ENCODE peak calls at places on chromosome 12, in five cellular contexts. I, B, Q, Z and Y are unnamed samples.

GRCh38 chr12:101470939-101471338 is 4.2 kb upstream of the SPIC start:
- DNase-seq in Z (no peak), Q (no peak), I (no peak), B (no peak), Y (no peak)

GRCh38 chr12:5872745-5873144 is 72.3 kb downstream of the ANO2 start:
- DNase-seq in Q (peak), B (peak), Z (no peak), I (no peak), Y (no peak)

GRCh38 chr12:55933158-55933798 is 2.3 kb downstream of the DGKA start:
- DNase-seq in Q (no peak), I (no peak), B (no peak), Z (no peak), Y (no peak)

GRCh38 chr12:89451876-89452275 is 72.7 kb downstream of the GALNT4 start:
- DNase-seq in Z (no peak), Q (no peak), I (peak), B (no peak), Y (no peak)

GRCh38 chr12:96302706-96303310 is 97.4 kb downstream of the CDK17 start:
- DNase-seq in Z (no peak), B (no peak), I (no peak), Q (no peak), Y (no peak)

GRCh38 chr12:67592228-67593011 is 56.1 kb upstream of the DYRK2 start:
- DNase-seq in Z (peak), Q (no peak), I (no peak), B (no peak), Y (no peak)

GRCh38 chr12:120720972-120721801 is 4.4 kb upstream of the ACADS start:
- DNase-seq in B (no peak), Q (no peak), I (no peak), Z (no peak), Y (no peak)

GRCh38 chr12:131755305-131756113 is 44.6 kb downstream of the SFSWAP start:
- DNase-seq in Z (peak), B (peak), I (no peak), Q (peak), Y (no peak)

GRCh38 chr12:51959921-51960320 is 8.4 kb downstream of the ACVR1B start:
- DNase-seq in Z (no peak), I (no peak), Q (no peak), B (no peak), Y (no peak)

GRCh38 chr12:114399664-114400211 is 6.2 kb downstream of the TBX5 start:
- DNase-seq in I (peak), Q (no peak), B (peak), Z (no peak), Y (no peak)
- TF ChIP-seq TAF1 in I (no peak), Q (no peak), B (no peak), Z (no peak), Y (no peak)

GRCh38 chr12:113043240-113043639 is 13.3 kb upstream of the DTX1 start:
- DNase-seq in Z (no peak), B (no peak), I (no peak), Q (no peak), Y (no peak)

GRCh38 chr12:113039911-113040425 is 16.6 kb upstream of the DTX1 start:
- DNase-seq in Q (no peak), Z (no peak), I (no peak), B (no peak), Y (no peak)

GRCh38 chr12:113041560-113041959 is 15.0 kb upstream of the DTX1 start:
- DNase-seq in I (no peak), B (no peak), Z (no peak), Q (no peak), Y (no peak)

GRCh38 chr12:113044516-113044915 is 12.0 kb upstream of the DTX1 start:
- DNase-seq in Q (no peak), I (no peak), B (no peak), Z (no peak), Y (no peak)

DNA sequence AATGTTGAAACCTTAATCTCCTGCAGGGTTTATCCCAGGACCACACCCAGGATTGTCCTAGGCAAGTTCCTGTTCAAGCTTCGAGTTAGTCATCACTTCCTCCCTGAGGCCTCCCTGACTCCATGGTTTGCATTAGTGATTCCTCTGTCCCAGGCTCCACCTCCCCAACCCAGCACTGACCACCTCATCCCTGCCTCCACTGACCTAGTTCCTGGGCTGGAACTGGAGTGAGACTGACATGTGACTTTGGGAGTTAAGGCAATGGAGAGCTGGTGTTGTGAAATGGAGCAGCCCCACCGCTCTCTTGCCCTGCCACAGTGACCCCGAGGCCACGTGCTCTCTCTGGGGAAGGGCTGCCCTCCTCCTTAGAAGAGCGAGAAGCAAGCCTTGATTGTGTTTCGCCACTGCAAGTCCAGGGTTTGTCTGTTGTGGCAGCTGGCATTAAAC is 15.8 kb upstream of the DTX1 start:
- DNase-seq in Q (peak), Z (no peak), B (no peak), I (no peak), Y (no peak)
- TF ChIP-seq TAF1 in Q (no peak), Z (no peak), B (no peak), I (no peak), Y (no peak)

GRCh38 chr12:39161686-39162085 is 256.3 kb upstream of the CPNE8 start:
- DNase-seq in I (no peak), Z (no peak), B (no peak), Q (no peak), Y (no peak)
- TF ChIP-seq TAF1 in I (no peak), Z (no peak), B (no peak), Q (no peak), Y (no peak)

DNA sequence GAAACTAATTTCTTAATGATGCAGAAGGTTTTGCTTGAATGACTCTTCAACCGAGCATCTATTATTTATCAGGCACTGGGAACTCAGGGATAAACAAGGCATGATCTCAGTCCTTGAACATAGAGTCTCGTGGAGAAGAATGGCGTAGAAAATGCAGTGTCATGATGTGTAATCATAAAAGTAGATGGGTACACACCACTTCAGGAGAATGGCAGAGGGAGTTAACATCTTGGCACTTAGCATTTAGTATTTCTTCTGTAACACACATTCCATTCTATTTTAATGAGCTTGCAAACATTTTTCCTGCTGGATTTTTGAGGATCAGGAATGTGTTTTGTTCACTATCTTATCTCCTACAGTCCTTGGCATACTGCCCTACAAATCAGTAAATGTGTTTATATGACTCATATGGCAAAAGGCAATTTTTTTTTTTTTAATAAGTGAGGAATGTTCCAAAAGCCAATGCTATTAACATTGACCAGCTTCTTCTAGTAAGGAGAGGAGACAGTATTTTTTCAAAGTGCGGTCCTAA is 3.8 kb downstream of the TXNRD1 start:
- DNase-seq in Z (no peak), I (no peak), B (no peak), Q (peak), Y (no peak)
- TF ChIP-seq TAF1 in Z (no peak), I (no peak), B (no peak), Q (no peak), Y (no peak)

DNA sequence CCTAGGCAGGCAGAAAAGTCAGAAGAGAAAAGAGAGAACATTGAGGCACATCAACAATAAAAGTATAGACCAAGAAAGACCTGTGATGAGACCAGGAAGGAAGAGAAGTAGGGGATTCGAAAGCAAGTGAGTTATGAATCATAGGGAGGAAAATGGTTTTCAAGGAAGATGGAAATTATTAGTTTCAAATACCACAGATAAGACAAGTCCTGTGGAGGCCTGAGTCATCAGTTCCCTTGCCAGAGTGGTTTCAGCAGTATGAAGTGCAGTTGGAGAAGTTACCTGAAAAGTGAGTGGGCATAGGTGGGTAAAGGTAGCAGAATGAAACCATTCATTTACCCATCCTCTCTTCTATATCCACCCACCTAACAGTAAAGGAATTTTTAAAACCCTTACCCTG is 25.2 kb upstream of the TSPAN8 start:
- DNase-seq in B (no peak), I (no peak), Q (no peak), Z (no peak), Y (no peak)
- TF ChIP-seq TAF1 in B (no peak), I (no peak), Q (no peak), Z (no peak), Y (no peak)

GRCh38 chr12:30519535-30519934 is 176.1 kb downstream of the IPO8 start:
- DNase-seq in Z (no peak), I (no peak), Q (no peak), B (no peak), Y (no peak)

GRCh38 chr12:30514666-30515065 is 181.0 kb downstream of the IPO8 start:
- DNase-seq in Q (no peak), Z (no peak), B (no peak), I (no peak), Y (no peak)

GRCh38 chr12:30517320-30517719 is 178.3 kb downstream of the IPO8 start:
- DNase-seq in Z (no peak), I (no peak), Q (no peak), B (no peak), Y (no peak)

DNA sequence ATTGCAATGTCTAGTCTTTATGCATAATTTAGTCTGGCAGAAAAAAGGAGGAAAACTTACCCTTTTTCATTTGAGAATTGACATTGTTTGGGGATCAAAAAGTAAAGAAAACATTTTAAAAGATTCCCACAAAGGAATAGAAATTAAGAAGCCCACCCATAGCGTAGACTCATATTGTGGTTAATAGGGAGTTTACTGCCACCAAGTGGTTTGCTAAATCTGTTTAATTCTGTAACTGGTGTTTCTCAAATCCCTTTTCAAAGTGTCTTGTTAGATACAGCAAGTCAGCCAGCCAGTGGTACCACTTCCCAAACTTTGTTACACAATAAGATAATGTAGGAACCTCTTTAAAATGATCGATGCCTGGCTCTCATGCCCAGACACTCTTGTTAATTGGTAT is 180.3 kb downstream of the IPO8 start:
- DNase-seq in I (no peak), Z (no peak), B (no peak), Q (peak), Y (no peak)
- TF ChIP-seq TAF1 in I (no peak), Z (no peak), B (no peak), Q (no peak), Y (no peak)

DNA sequence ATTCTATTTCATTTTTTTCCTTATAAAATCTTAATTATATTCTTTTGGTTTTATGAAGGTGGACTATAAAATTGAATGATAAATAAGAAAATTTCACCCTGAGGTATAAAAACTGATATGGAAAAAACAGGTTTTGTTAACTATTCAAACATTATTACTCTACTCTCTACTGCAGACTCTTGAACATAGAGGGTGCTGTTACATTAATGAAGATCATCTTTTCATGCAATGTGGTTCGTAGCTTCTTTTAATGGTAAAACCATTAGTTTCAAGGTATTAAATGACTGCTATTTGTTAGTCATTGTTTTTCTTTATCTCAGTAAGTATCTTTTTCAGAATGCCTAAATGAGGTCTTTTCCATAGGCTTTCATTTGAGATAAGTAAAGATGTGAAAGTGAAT is 510.4 kb downstream of the SLC16A7 start:
- DNase-seq in Z (no peak), I (no peak), B (no peak), Q (no peak), Y (no peak)
- TF ChIP-seq TAF1 in Z (no peak), I (no peak), B (no peak), Q (no peak), Y (no peak)